ENCODE peak calls at places on chromosomes 13 and 19, in eight cellular contexts. R, B, E, J, A, O, L and P are unnamed samples.

GRCh38 chr13:67437246-67437645 is 207.1 kb upstream of the PCDH9 start:
- DNase-seq in R (no peak), B (no peak), E (no peak), J (no peak), A (no peak), O (no peak), L (no peak), P (no peak)

GRCh38 chr19:5143471-5144411 is 174.8 kb downstream of the KDM4B start:
- DNase-seq in R (no peak), B (no peak), E (no peak), J (no peak), A (peak), O (no peak), L (peak), P (no peak)

GRCh38 chr13:96900992-96901391 is 93.3 kb downstream of the OXGR1 start:
- DNase-seq in R (no peak), B (no peak), E (no peak), J (no peak), A (no peak), O (no peak), L (no peak), P (no peak)

GRCh38 chr13:28820099-28821051 is at the start of gene MTUS2:
- DNase-seq in R (no peak), B (no peak), E (no peak), J (no peak), A (no peak), O (no peak), L (no peak), P (peak)

GRCh38 chr19:35776102-35776788 is 881 bp downstream of the ARHGAP33 start:
- DNase-seq in R (no peak), B (no peak), E (no peak), J (no peak), A (no peak), O (no peak), L (no peak), P (no peak)

GRCh38 chr13:99439048-99439447 is 62.2 kb upstream of the TM9SF2 start:
- DNase-seq in R (no peak), B (no peak), E (no peak), J (no peak), A (no peak), O (no peak), L (no peak), P (no peak)

GRCh38 chr19:39078436-39079200 is 5.5 kb upstream of the ACP7 start:
- DNase-seq in R (peak), B (no peak), E (peak), J (peak), A (no peak), O (peak), L (no peak), P (no peak)

GRCh38 chr13:84524586-84524985 is 642.3 kb upstream of the SLITRK1 start:
- DNase-seq in R (no peak), B (no peak), E (no peak), J (no peak), A (no peak), O (no peak), L (no peak), P (no peak)

GRCh38 chr19:6425732-6426686 is 1.4 kb upstream of the KHSRP start:
- DNase-seq in R (no peak), B (no peak), E (no peak), J (no peak), A (peak), O (no peak), L (peak), P (no peak)

GRCh38 chr19:48724796-48725753 is 5.5 kb upstream of the MAMSTR start:
- DNase-seq in R (peak), B (peak), E (peak), J (peak), A (peak), O (peak), L (peak), P (peak)

GRCh38 chr19:56538254-56538760 is 441 bp upstream of the ZFP28 start:
- DNase-seq in R (peak), B (peak), E (peak), J (peak), A (peak), O (peak), L (no peak), P (peak)

GRCh38 chr13:43089912-43090498 is 66.6 kb downstream of the DNAJC15 start:
- DNase-seq in R (no peak), B (no peak), E (no peak), J (no peak), A (no peak), O (no peak), L (no peak), P (no peak)

GRCh38 chr19:17458970-17459369 is 1.8 kb downstream of the NXNL1 start:
- DNase-seq in R (no peak), B (no peak), E (no peak), J (no peak), A (no peak), O (no peak), L (no peak), P (no peak)

GRCh38 chr13:112895521-112896465 is 73.2 kb upstream of the MCF2L start:
- DNase-seq in R (no peak), B (no peak), E (no peak), J (no peak), A (no peak), O (no peak), L (no peak), P (no peak)

GRCh38 chr13:67230243-67230773 is at the start of gene PCDH9:
- DNase-seq in R (peak), B (peak), E (peak), J (peak), A (peak), O (peak), L (peak), P (peak)

GRCh38 chr19:10009269-10009665 is 1.0 kb downstream of the COL5A3 start:
- DNase-seq in R (peak), B (peak), E (peak), J (peak), A (peak), O (peak), L (no peak), P (peak)

GRCh38 chr13:40496035-40496810 is 170.2 kb downstream of the FOXO1 start:
- DNase-seq in R (no peak), B (no peak), E (no peak), J (no peak), A (no peak), O (no peak), L (no peak), P (no peak)

GRCh38 chr13:45370922-45371406 is 30.0 kb upstream of the TPT1 start:
- DNase-seq in R (peak), B (peak), E (peak), J (peak), A (no peak), O (peak), L (peak), P (peak)

GRCh38 chr13:112648966-112649690 is 40.7 kb upstream of the ATP11A start:
- DNase-seq in R (no peak), B (no peak), E (no peak), J (no peak), A (no peak), O (no peak), L (no peak), P (no peak)

GRCh38 chr19:8355631-8356402 is 8.1 kb upstream of the ANGPTL4 start:
- DNase-seq in R (peak), B (no peak), E (peak), J (peak), A (no peak), O (peak), L (no peak), P (peak)

GRCh38 chr19:46718157-46718933 is 1.4 kb upstream of the PRKD2 start:
- DNase-seq in R (no peak), B (peak), E (peak), J (peak), A (peak), O (no peak), L (peak), P (peak)

GRCh38 chr19:1151037-1151716 is 22.9 kb downstream of the SBNO2 start:
- DNase-seq in R (no peak), B (no peak), E (no peak), J (no peak), A (no peak), O (no peak), L (no peak), P (no peak)

GRCh38 chr19:4795400-4795799 is 3.9 kb downstream of the FEM1A start:
- DNase-seq in R (peak), B (no peak), E (no peak), J (peak), A (no peak), O (no peak), L (no peak), P (no peak)

GRCh38 chr19:47663911-47664771 is 49.1 kb upstream of the EHD2 start:
- DNase-seq in R (peak), B (peak), E (peak), J (peak), A (no peak), O (peak), L (no peak), P (peak)

GRCh38 chr13:105019073-105019472 is 1516.4 kb downstream of the EFNB2 start:
- DNase-seq in R (no peak), B (no peak), E (no peak), J (no peak), A (no peak), O (no peak), L (no peak), P (no peak)

GRCh38 chr19:49579947-49580263 is 451 bp downstream of the NOSIP start:
- DNase-seq in R (no peak), B (peak), E (no peak), J (peak), A (no peak), O (no peak), L (peak), P (no peak)

GRCh38 chr19:4350111-4350510 is 6.7 kb downstream of the MPND start:
- DNase-seq in R (no peak), B (no peak), E (no peak), J (no peak), A (no peak), O (no peak), L (no peak), P (no peak)

GRCh38 chr19:15115762-15116615 is 8.8 kb downstream of the SYDE1 start:
- DNase-seq in R (no peak), B (no peak), E (no peak), J (no peak), A (no peak), O (no peak), L (no peak), P (no peak)

GRCh38 chr13:111031531-111031961 is 83.6 kb upstream of the ARHGEF7 start:
- DNase-seq in R (peak), B (no peak), E (peak), J (no peak), A (peak), O (peak), L (no peak), P (no peak)

GRCh38 chr19:45569619-45570421 is 14.8 kb downstream of the OPA3 start:
- DNase-seq in R (no peak), B (peak), E (peak), J (peak), A (peak), O (no peak), L (peak), P (peak)

GRCh38 chr13:110232756-110233155 is 74.2 kb downstream of the COL4A1 start:
- DNase-seq in R (no peak), B (no peak), E (peak), J (no peak), A (no peak), O (no peak), L (no peak), P (no peak)

GRCh38 chr13:22939157-22939556 is 241.6 kb upstream of the SGCG start:
- DNase-seq in R (no peak), B (no peak), E (no peak), J (no peak), A (no peak), O (no peak), L (no peak), P (no peak)

GRCh38 chr19:2547033-2547680 is 71.2 kb downstream of the GADD45B start:
- DNase-seq in R (no peak), B (no peak), E (no peak), J (no peak), A (no peak), O (no peak), L (no peak), P (peak)
- H3K27ac ChIP-seq in R (no peak), B (no peak), E (peak), J (peak), A (no peak), O (no peak), L (no peak), P (peak)

GRCh38 chr19:58229255-58229639 is 533 bp downstream of the ZNF544 start:
- DNase-seq in R (peak), B (no peak), E (peak), J (peak), A (peak), O (peak), L (peak), P (peak)
- TF ChIP-seq CTCF in R (peak), B (no peak), E (no peak), J (peak), A (peak), O (peak), L (peak), P (peak)

DNA sequence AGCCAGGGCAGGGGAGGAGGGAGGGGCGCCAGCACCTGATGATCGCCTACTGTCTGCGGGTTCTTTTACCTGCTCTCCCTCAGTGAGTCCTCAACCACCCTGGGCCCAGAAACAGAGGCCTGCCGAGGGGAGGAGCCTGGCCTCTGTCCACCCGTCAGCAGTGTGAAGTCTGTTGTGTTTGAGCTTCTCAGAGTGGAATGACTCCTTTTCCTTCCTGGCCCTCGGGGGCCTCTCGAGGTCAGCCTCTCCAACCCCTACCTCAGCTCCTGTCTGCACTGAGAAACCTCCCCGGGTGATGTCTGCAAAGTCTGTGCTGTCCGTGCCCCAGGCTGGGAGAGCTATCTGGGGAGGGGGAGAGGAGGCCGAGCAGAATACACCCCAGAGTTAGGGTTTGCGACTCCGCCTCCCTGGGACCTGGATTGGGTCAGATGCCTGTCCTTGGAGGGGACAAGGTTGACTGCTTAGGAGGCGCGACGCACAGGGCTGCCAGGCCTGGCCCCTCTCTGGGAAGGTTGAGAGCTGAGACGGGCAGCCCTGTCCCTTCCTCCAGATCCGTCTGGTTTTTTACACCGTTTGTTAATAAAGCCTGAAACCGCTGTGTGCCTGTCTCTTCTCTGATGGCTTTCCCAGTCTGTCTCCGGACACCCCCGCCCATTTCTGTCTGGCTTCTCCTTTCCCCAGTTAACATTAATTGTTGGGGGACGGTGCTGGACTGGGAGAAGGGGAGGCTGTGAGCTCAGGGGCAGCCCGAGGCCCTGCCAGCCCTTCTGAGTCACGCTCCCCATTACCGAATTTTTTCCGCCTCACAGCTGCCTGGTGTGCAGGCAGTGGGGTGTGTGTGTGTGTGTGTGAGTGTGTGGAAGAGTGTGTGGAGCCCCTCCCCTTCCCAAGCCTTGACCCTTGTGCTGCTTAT is 1.0 kb upstream of the SSC5D start:
- DNase-seq in R (peak), B (peak), E (peak), J (peak), A (no peak), O (peak), L (no peak), P (peak)
- H3K27ac ChIP-seq in R (peak), B (peak), E (peak), J (peak), A (no peak), O (peak), L (no peak), P (peak)

GRCh38 chr13:30702006-30702405 is 33.3 kb upstream of the ALOX5AP start:
- DNase-seq in R (no peak), B (no peak), E (no peak), J (no peak), A (peak), O (no peak), L (no peak), P (no peak)
- TF ChIP-seq CTCF in R (no peak), B (no peak), E (no peak), J (no peak), A (no peak), O (peak), L (peak), P (no peak)

GRCh38 chr19:30778961-30779690 is 406.9 kb downstream of the ZNF536 start:
- DNase-seq in R (no peak), B (no peak), E (no peak), J (no peak), A (no peak), O (no peak), L (no peak), P (no peak)

GRCh38 chr19:30780456-30780855 is 408.3 kb downstream of the ZNF536 start:
- DNase-seq in R (no peak), B (no peak), E (no peak), J (no peak), A (no peak), O (no peak), L (no peak), P (no peak)

GRCh38 chr19:30781519-30781918 is 409.3 kb downstream of the ZNF536 start:
- DNase-seq in R (no peak), B (no peak), E (no peak), J (no peak), A (no peak), O (no peak), L (no peak), P (peak)

GRCh38 chr19:30780032-30780431 is 407.8 kb downstream of the ZNF536 start:
- DNase-seq in R (no peak), B (no peak), E (no peak), J (no peak), A (no peak), O (no peak), L (no peak), P (peak)

DNA sequence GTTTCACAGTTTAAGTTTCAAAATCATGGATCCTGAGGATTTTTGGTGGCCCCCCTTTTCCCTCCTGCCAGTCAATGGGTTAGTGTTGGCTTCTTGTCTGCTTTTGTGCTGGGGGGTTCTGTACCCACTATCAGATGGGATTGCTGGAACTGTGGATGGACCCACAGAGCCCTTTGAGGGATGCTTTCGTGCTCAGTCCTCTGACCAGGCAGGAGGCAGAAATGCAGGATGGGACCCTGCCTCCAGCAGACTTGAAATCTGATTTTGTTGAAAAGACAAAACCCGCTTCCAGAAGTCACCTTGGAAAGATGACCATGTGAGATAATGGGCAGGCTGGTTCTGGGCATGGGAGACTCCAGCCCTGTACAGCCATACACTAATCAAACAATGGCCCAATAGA is 408.9 kb downstream of the ZNF536 start:
- DNase-seq in R (no peak), B (no peak), E (no peak), J (no peak), A (no peak), O (no peak), L (no peak), P (no peak)
- H3K27ac ChIP-seq in R (no peak), B (no peak), E (no peak), J (no peak), A (no peak), O (no peak), L (no peak), P (peak)

GRCh38 chr19:42595550-42596172 is 937 bp upstream of the CEACAM8 start:
- DNase-seq in R (no peak), B (no peak), E (no peak), J (no peak), A (no peak), O (no peak), L (no peak), P (no peak)

GRCh38 chr19:42601811-42602443 is 7.2 kb upstream of the CEACAM8 start:
- DNase-seq in R (peak), B (no peak), E (peak), J (peak), A (peak), O (peak), L (peak), P (peak)

GRCh38 chr19:42594617-42595489 is at the start of gene CEACAM8:
- DNase-seq in R (no peak), B (no peak), E (no peak), J (no peak), A (no peak), O (no peak), L (no peak), P (no peak)

GRCh38 chr19:42596391-42597071 is 1.8 kb upstream of the CEACAM8 start:
- DNase-seq in R (no peak), B (peak), E (peak), J (no peak), A (peak), O (no peak), L (peak), P (peak)
- TF ChIP-seq CTCF in R (peak), B (peak), E (peak), J (peak), A (peak), O (peak), L (peak), P (peak)

GRCh38 chr19:32364040-32364439 is 18.6 kb downstream of the ZNF507 start:
- DNase-seq in R (no peak), B (no peak), E (no peak), J (no peak), A (no peak), O (no peak), L (no peak), P (no peak)

GRCh38 chr19:32363632-32364031 is 18.2 kb downstream of the ZNF507 start:
- DNase-seq in R (no peak), B (no peak), E (no peak), J (no peak), A (no peak), O (no peak), L (no peak), P (no peak)

GRCh38 chr19:32367063-32367462 is 21.7 kb downstream of the ZNF507 start:
- DNase-seq in R (no peak), B (no peak), E (no peak), J (no peak), A (no peak), O (no peak), L (no peak), P (no peak)

GRCh38 chr19:32368781-32369180 is 23.4 kb downstream of the ZNF507 start:
- DNase-seq in R (no peak), B (no peak), E (no peak), J (no peak), A (no peak), O (no peak), L (no peak), P (no peak)

DNA sequence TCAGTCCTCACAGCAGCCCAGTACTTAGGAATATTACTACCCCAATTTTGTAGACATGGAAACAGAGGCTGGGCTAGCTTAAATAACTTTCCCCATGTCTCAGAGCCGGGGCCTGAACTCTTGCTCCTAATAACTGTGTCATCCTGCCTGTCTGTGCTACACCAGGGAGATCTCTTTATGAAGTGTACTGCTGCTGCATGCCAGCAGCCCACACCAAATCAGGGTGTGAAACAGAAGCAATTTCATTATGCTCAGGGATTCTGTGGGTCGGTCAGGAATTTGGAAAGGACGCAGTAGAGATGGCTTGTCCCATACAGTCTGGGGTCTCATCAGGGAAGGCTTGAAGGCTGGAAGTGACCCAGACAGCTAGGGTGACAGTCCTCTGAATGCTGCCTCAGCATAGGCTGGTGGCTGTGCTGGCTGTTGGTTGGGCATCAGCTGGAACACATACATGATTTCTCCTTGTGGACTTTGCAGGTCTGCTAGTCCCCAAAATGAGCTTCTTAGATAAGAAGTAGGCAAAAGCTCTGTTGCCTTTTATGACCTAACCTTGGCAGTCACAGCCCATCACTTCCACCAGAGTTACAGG is 22.6 kb downstream of the ZNF507 start:
- DNase-seq in R (no peak), B (no peak), E (no peak), J (no peak), A (no peak), O (no peak), L (no peak), P (no peak)
- H3K27ac ChIP-seq in R (no peak), B (no peak), E (peak), J (no peak), A (no peak), O (no peak), L (no peak), P (no peak)